ENCODE peak calls at places on chromosomes 1 and 21, in seven cellular contexts. J is MM.1S, Q is lower leg skin, E is epithelial cell of esophagus, L is AG10803, X is NB4, N is progenitor cell of endocrine pancreas. Y is an unnamed sample.

GRCh38 chr21:38120984-38121855 is 135.6 kb upstream of the KCNJ15 start:
- DNase-seq in J (no peak), Q (no peak), E (no peak), L (no peak), X (no peak), N (no peak), Y (no peak)

GRCh38 chr21:36918291-36918690 is 48.2 kb downstream of the HLCS start:
- DNase-seq in J (no peak), Q (no peak), E (no peak), L (no peak), X (no peak), N (no peak), Y (no peak)

GRCh38 chr1:58783090-58783992 is 506 bp downstream of the JUN start:
- DNase-seq in J (peak; percentile 70), Q (peak; percentile 37), E (peak; percentile 27), L (peak; percentile 59), X (peak; percentile 71), N (peak; percentile 41), Y (peak; percentile 60)

GRCh38 chr1:36966242-36966641 is 68.1 kb downstream of the GRIK3 start:
- DNase-seq in J (no peak), Q (no peak), E (peak; percentile 10), L (peak; percentile 3), X (peak; percentile 27), N (peak; percentile 49), Y (peak; percentile 20)

GRCh38 chr1:8463144-8463927 is 145.4 kb downstream of the SLC45A1 start:
- DNase-seq in J (no peak), Q (peak; percentile 36), E (peak; percentile 21), L (peak; percentile 80), X (no peak), N (no peak), Y (no peak)

GRCh38 chr21:31132574-31133242 is 94.4 kb upstream of the KRTAP19-8 start:
- DNase-seq in J (peak; percentile 97), Q (peak; percentile 20), E (no peak), L (peak; percentile 43), X (peak; percentile 82), N (no peak), Y (peak; percentile 83)

GRCh38 chr1:228174482-228175315 is 9.1 kb downstream of the IBA57 start:
- DNase-seq in J (no peak), Q (no peak), E (peak; percentile 29), L (no peak), X (no peak), N (no peak), Y (no peak)

GRCh38 chr1:42937836-42938595 is 20.7 kb downstream of the SLC2A1 start:
- DNase-seq in J (no peak), Q (no peak), E (peak; percentile 68), L (no peak), X (peak; percentile 68), N (no peak), Y (peak; percentile 32)

GRCh38 chr1:201885531-201886075 is 3.1 kb upstream of the SHISA4 start:
- DNase-seq in J (no peak), Q (no peak), E (peak; percentile 63), L (peak; percentile 46), X (no peak), N (no peak), Y (no peak)

GRCh38 chr21:46295177-46295711 is 9.1 kb downstream of the YBEY start:
- DNase-seq in J (no peak), Q (no peak), E (no peak), L (peak; percentile 55), X (peak; percentile 90), N (no peak), Y (peak; percentile 39)

GRCh38 chr1:41423511-41424191 is 60.8 kb downstream of the EDN2 start:
- DNase-seq in J (no peak), Q (no peak), E (no peak), L (no peak), X (peak; percentile 21), N (no peak), Y (peak; percentile 18)

GRCh38 chr1:47137925-47138615 is 829 bp downstream of the CYP4A22 start:
- DNase-seq in J (no peak), Q (no peak), E (no peak), L (no peak), X (no peak), N (no peak), Y (no peak)

GRCh38 chr1:218686258-218686657 is 341.1 kb downstream of the TGFB2 start:
- DNase-seq in J (no peak), Q (no peak), E (peak; percentile 25), L (peak; percentile 74), X (no peak), N (no peak), Y (no peak)

GRCh38 chr1:203354246-203354645 is 3.3 kb upstream of the FMOD start:
- DNase-seq in J (no peak), Q (no peak), E (no peak), L (peak; percentile 57), X (no peak), N (no peak), Y (no peak)

GRCh38 chr1:15100369-15101111 is 53.0 kb upstream of the TMEM51 start:
- DNase-seq in J (peak; percentile 55), Q (no peak), E (peak; percentile 67), L (peak; percentile 35), X (peak; percentile 50), N (peak; percentile 57), Y (peak; percentile 66)

DNA sequence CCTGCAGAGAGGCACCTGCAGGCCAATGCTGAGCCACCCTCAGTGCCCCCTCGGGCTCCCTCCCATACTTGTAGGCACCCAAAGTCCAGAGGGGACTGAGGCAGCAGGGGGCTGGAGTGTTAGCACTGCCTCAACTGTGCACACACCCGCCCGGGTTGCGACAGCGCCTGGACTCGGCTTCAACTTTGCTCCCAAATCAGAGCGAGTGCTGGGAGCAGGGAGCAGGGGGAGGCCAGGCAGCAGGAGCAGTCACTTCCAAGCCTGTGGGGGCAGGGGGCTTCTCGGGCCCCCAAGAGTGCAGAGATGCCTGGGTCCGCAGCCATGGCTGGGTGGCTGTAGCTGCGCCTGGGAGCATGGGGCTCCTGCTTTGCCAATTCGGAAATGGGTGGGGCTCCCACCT is 79.5 kb downstream of the DISP1 start:
- DNase-seq in J (no peak), Q (no peak), E (no peak), L (no peak), X (no peak), N (no peak), Y (no peak)
- TF ChIP-seq CTCF in J (no peak), Q (no peak), E (no peak), L (no peak), X (no peak), N (no peak), Y (no peak)

DNA sequence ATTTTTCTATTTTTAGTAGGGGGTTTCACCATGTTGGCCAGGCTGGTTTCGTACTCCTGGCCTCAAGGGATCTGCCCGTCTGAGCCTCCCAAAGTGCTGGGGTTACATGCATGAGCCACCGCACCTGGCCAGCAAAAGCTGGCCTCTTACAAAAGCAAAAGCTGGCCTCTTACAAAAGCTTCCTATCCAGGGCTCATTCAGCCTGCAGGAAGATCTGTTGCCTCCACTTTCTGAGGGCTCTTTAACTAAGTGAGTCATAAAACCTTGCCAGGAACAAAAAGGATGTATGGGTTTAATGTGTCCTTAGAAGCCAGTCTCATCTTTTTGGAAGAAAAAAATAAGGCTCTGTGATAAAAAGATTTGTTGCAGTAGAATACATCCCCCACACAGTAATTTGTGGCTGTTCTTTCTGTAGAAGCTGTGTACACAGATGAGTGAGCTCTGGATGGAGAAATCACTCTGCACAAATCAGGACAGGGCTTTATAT is 15.0 kb downstream of the HTR1D start:
- DNase-seq in J (peak; percentile 40), Q (no peak), E (peak; percentile 67), L (peak; percentile 44), X (peak; percentile 27), N (no peak), Y (no peak)
- TF ChIP-seq CTCF in J (no peak), Q (no peak), E (no peak), L (no peak), X (no peak), N (no peak), Y (no peak)

GRCh38 chr1:150021191-150021688 is 10.7 kb upstream of the OTUD7B start:
- DNase-seq in J (no peak), Q (no peak), E (peak; percentile 25), L (no peak), X (no peak), N (no peak), Y (no peak)
- TF ChIP-seq CTCF in J (no peak), Q (no peak), E (no peak), L (no peak), X (no peak), N (no peak), Y (no peak)

DNA sequence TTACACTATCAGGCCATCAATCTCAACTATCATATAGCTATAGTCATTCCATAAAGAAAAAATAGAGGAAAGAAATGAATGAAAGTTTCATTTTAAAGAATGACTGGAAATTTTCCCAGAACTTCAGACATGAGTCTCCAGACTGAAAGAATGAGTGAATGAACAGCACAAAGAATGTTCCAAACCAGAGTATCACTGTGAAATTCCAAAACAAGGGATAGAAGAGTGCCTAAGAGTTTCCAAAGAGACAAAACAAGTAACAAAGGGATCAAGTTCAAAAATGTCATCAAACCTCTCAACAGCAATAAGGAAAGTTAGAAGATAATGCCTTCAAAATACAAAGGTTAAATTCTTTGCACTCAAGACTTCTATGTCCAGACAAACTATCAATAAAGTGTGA is 114.9 kb downstream of the DENND1B start:
- DNase-seq in J (no peak), Q (no peak), E (no peak), L (peak; percentile 44), X (no peak), N (no peak), Y (no peak)
- TF ChIP-seq CTCF in J (no peak), Q (no peak), E (no peak), L (no peak), X (no peak), N (no peak), Y (no peak)

DNA sequence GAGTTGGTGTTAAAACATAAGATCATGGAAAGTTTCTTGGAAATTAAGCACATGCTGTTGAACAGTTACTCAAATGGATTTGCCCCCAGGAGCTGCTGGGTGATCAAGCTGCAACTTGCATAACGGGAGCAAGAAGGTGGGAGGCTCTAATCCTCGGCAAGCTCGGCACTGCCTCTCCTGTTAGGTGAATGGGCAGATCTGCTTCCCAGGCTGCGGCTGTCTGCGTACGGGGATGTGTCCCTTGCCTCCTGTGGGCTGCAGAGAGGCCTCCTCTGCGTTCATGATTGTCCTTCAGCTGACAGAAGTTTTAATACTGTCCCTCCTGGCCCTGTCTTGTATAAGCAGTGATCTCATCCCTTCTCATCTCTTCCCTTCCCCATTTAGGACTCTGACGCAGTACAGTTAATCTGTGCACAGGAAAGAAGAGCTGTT is 36.7 kb downstream of the ATP1A1 start:
- DNase-seq in J (no peak), Q (no peak), E (peak; percentile 91), L (no peak), X (no peak), N (no peak), Y (no peak)
- TF ChIP-seq CTCF in J (no peak), Q (no peak), E (no peak), L (no peak), X (no peak), N (no peak), Y (no peak)

DNA sequence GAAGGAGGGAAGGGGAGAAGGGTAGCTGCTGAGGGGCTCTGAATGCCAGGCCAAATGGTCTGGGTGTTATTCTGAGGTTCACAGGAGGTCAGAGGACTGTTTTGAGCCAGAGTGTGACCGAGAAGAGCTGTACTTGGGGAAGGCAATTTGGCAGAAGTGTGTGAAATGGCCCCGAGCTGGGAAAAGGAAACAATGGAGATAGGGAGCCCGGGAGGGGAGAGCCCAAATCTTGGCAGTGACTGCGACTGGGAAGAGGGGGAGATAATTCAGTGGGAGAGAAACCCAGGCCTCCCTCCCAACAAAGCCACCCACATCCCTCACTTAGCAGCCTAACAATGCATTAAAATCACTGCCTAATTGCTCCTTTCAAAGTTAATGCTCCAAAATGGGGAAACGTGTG is 17.0 kb downstream of the LRRC52 start:
- DNase-seq in J (no peak), Q (no peak), E (no peak), L (no peak), X (no peak), N (no peak), Y (no peak)
- TF ChIP-seq CTCF in J (no peak), Q (no peak), E (no peak), L (no peak), X (no peak), N (no peak), Y (no peak)

Y was measured in activated CD8-positive, alpha-beta T cell treated with anti-CD3 and anti-CD28 coated beads for 36 hours.